ENCODE peak calls at places on chromosomes 4 and X, in four cellular contexts. Y, L, J and N are unnamed samples. For H3K4me1, the result is how much of the 10 kb centered on the place peaks cover.

GRCh38 chrX:69807400-69807799 is 191.5 kb downstream of the EDA start:
- DNase-seq in Y (no peak), L (no peak), J (no peak), N (no peak)

GRCh38 chr4:64781737-64782326 is 372.6 kb upstream of the TECRL start:
- DNase-seq in Y (no peak), J (no peak), L (no peak), N (no peak)

GRCh38 chr4:189221691-189222090 is 719.0 kb upstream of the FRG1 start:
- DNase-seq in J (no peak), Y (no peak), L (no peak), N (no peak)

GRCh38 chrX:9906919-9907318 is 60.2 kb upstream of the CLDN34 start:
- DNase-seq in L (no peak), J (no peak), Y (no peak), N (no peak)

GRCh38 chr4:183872531-183872930 is 32.6 kb upstream of the STOX2 start:
- DNase-seq in J (no peak), Y (no peak), L (no peak), N (no peak)

GRCh38 chr4:182193261-182193660 is 49.9 kb upstream of the TENM3 start:
- DNase-seq in J (no peak), Y (no peak), L (no peak), N (no peak)

GRCh38 chr4:28682872-28683271 is 1822.2 kb downstream of the STIM2 start:
- DNase-seq in L (no peak), J (no peak), Y (no peak), N (no peak)

GRCh38 chrX:40166582-40166981 is 68.8 kb upstream of the BCOR start:
- DNase-seq in J (no peak), Y (no peak), L (no peak), N (no peak)

GRCh38 chr4:138390286-138390685 is 148.1 kb upstream of the SLC7A11 start:
- DNase-seq in Y (no peak), L (no peak), J (no peak), N (no peak)

GRCh38 chr4:177220376-177220775 is 89.3 kb upstream of the NEIL3 start:
- DNase-seq in Y (no peak), J (no peak), L (no peak), N (no peak)

GRCh38 chr4:184959786-184960185 is 58.5 kb upstream of the HELT start:
- DNase-seq in Y (no peak), L (no peak), J (no peak), N (peak)

GRCh38 chr4:184960505-184960971 is 57.8 kb upstream of the HELT start:
- DNase-seq in J (no peak), L (no peak), Y (no peak), N (peak)

GRCh38 chr4:184959309-184959708 is 59.0 kb upstream of the HELT start:
- DNase-seq in L (no peak), Y (no peak), J (no peak), N (peak)

GRCh38 chr4:184961693-184962092 is 56.6 kb upstream of the HELT start:
- DNase-seq in Y (no peak), L (no peak), J (no peak), N (no peak)

GRCh38 chr4:184962125-184962638 is 56.1 kb upstream of the HELT start:
- DNase-seq in J (no peak), L (no peak), Y (no peak), N (no peak)
- H3K4me1 ChIP-seq in J (under half), L (under half), Y (under half), N (under half)

GRCh38 chr4:38523054-38523453 is 140.9 kb upstream of the KLF3 start:
- DNase-seq in Y (no peak), J (no peak), L (no peak), N (no peak)
- H3K27ac ChIP-seq in Y (no peak), J (no peak), L (no peak), N (no peak)

GRCh38 chrX:6012357-6012756 is 216.3 kb downstream of the NLGN4X start:
- DNase-seq in L (no peak), J (no peak), Y (no peak), N (no peak)

GRCh38 chrX:6015423-6015822 is 213.2 kb downstream of the NLGN4X start:
- DNase-seq in L (no peak), J (no peak), Y (no peak), N (no peak)
- H3K4me1 ChIP-seq in L (under half), J (under half), Y (under half), N (under half)

GRCh38 chr4:85510632-85510984 is 35.7 kb downstream of the ARHGAP24 start:
- DNase-seq in L (no peak), J (no peak), Y (no peak), N (no peak)

GRCh38 chr4:85514783-85515182 is 39.8 kb downstream of the ARHGAP24 start:
- DNase-seq in Y (no peak), L (no peak), J (no peak), N (no peak)

GRCh38 chr4:85509882-85510631 is 35.1 kb downstream of the ARHGAP24 start:
- DNase-seq in J (no peak), L (no peak), Y (no peak), N (no peak)

GRCh38 chr4:85514117-85514516 is 39.2 kb downstream of the ARHGAP24 start:
- DNase-seq in L (no peak), Y (no peak), J (no peak), N (no peak)

GRCh38 chr4:85512446-85513205 is 37.7 kb downstream of the ARHGAP24 start:
- DNase-seq in J (no peak), L (no peak), Y (no peak), N (no peak)
- H3K27ac ChIP-seq in J (no peak), L (no peak), Y (no peak), N (no peak)

GRCh38 chr4:155643087-155643486 is 23.6 kb upstream of the GUCY1A1 start:
- DNase-seq in L (no peak), J (no peak), Y (no peak), N (no peak)
- H3K4me1 ChIP-seq in L (under half), J (under half), Y (under half), N (under half)

DNA sequence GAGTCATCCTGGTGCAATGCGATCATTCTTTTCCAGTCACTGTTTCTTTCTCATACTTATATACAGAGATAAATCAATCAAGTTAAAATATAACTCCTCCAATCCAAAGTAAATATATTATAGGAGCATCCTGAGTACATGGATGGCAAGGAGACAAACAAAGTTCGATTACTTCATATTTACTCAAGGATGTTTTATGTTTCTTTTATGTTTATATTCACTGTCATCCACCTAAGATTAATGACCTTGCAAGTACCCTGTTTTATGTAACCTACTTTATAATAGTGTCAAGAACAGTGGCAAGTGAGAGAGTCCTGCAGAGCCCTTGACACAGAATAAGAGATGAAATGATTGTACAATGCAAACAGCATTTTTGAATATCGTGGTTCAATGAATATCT is at the start of gene UGT2B11:
- DNase-seq in L (no peak), J (no peak), Y (no peak), N (no peak)
- H3K27ac ChIP-seq in L (no peak), J (no peak), Y (no peak), N (no peak)

DNA sequence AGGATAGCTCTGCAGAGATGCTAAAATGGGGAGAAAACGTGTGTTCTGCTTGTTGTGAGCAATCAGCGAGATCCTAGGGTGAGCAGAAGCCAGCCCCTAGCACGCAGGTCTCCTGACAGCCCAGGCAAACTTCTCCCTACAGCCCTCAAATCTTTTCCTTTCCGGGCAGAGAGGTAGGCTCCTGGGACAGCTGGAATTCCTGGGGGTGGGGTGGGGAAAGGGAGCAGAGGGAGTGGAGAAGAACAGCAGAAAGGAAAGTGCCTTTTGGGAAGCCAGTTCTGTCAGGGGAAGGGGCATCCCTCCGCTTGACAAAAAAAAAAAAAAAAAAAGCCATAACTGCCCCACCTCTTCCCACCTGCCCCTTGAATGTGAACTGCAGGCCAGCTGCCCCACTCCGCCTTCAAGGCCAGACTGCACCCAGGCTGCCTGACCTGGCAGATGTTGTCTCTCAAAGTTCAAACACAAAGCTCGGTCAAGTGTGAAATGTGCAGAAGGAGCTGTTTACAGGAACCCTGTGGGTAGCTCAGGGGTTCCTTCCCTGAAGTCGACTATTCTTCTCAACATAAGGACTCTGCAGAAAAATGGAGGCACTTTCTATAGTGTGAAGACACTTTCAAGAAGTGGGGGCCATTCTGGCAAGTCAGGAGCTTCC is 16.4 kb downstream of the FGD1 start:
- DNase-seq in Y (no peak), J (no peak), L (no peak), N (no peak)
- H3K4me1 ChIP-seq in Y (under half), J (under half), L (under half), N (under half)